ENCODE peak calls at places on chromosomes 5 and 9, in eight cellular contexts. F is astrocyte of the spinal cord, V is WTC11, N is GM06990, T is colonic mucosa, Y is head of caudate nucleus, L is GM12865, P is cardiac fibroblast. W is an unnamed sample.

GRCh38 chr5:109529520-109529919 is 119.7 kb upstream of the PJA2 start:
- DNase-seq in F (peak; percentile 29), V (no peak), N (no peak), T (no peak), Y (peak; percentile 10), L (no peak), P (peak; percentile 64), W (no peak)

GRCh38 chr9:135478858-135479468 is 619 bp upstream of the PPP1R26 start:
- DNase-seq in F (no peak), V (peak; percentile 38), N (no peak), T (peak; percentile 78), Y (no peak), L (no peak), P (peak; percentile 38), W (no peak)

GRCh38 chr5:172950176-172950965 is 8.9 kb upstream of the RPL26L1 start:
- DNase-seq in F (no peak), V (no peak), N (no peak), T (no peak), Y (no peak), L (no peak), P (no peak), W (no peak)

GRCh38 chr9:88433583-88434240 is 45.5 kb downstream of the SPIN1 start:
- DNase-seq in F (peak; percentile 46), V (no peak), N (no peak), T (no peak), Y (no peak), L (no peak), P (peak; percentile 4), W (no peak)

GRCh38 chr9:94746541-94747505 is 20.3 kb downstream of the AOPEP start:
- DNase-seq in F (no peak), V (no peak), N (no peak), T (no peak), Y (no peak), L (no peak), P (no peak), W (no peak)

GRCh38 chr5:115774684-115775083 is 41.8 kb downstream of the CDO1 start:
- DNase-seq in F (no peak), V (no peak), N (no peak), T (no peak), Y (no peak), L (no peak), P (no peak), W (no peak)

GRCh38 chr9:71791875-71792274 is 23.6 kb upstream of the CEMIP2 start:
- DNase-seq in F (no peak), V (no peak), N (no peak), T (no peak), Y (no peak), L (no peak), P (no peak), W (no peak)

GRCh38 chr9:130118841-130119520 is 53.2 kb upstream of the NCS1 start:
- DNase-seq in F (peak; percentile 74), V (no peak), N (no peak), T (no peak), Y (no peak), L (no peak), P (no peak), W (no peak)

GRCh38 chr9:129320575-129321311 is 142.7 kb upstream of the IER5L start:
- DNase-seq in F (peak; percentile 76), V (peak; percentile 44), N (peak; percentile 65), T (no peak), Y (peak; percentile 76), L (peak; percentile 72), P (peak; percentile 93), W (peak; percentile 86)

GRCh38 chr5:10695055-10695649 is 65.9 kb downstream of the DAP start:
- DNase-seq in F (peak; percentile 75), V (peak; percentile 67), N (peak; percentile 43), T (peak; percentile 67), Y (peak; percentile 73), L (peak; percentile 65), P (peak; percentile 76), W (peak; percentile 73)

GRCh38 chr9:99966720-99967119 is 60.3 kb downstream of the STX17 start:
- DNase-seq in F (peak; percentile 35), V (no peak), N (no peak), T (no peak), Y (no peak), L (no peak), P (no peak), W (no peak)

GRCh38 chr9:122904466-122904822 is 715 bp downstream of the RC3H2 start:
- DNase-seq in F (peak; percentile 46), V (peak; percentile 54), N (no peak), T (peak; percentile 44), Y (peak; percentile 19), L (peak; percentile 63), P (peak; percentile 47), W (peak; percentile 32)

GRCh38 chr9:69155341-69156030 is 18.6 kb upstream of the TJP2 start:
- DNase-seq in F (no peak), V (peak; percentile 72), N (no peak), T (no peak), Y (no peak), L (peak; percentile 62), P (no peak), W (peak; percentile 65)

GRCh38 chr9:12884736-12885395 is 110.0 kb downstream of the LURAP1L start:
- DNase-seq in F (peak; percentile 79), V (no peak), N (no peak), T (no peak), Y (no peak), L (peak; percentile 1), P (peak; percentile 87), W (no peak)

GRCh38 chr5:143619038-143619437 is 192.9 kb upstream of the HMHB1 start:
- DNase-seq in F (no peak), V (no peak), N (no peak), T (no peak), Y (no peak), L (no peak), P (no peak), W (no peak)

GRCh38 chr9:83130541-83130940 is 67.6 kb upstream of the RASEF start:
- DNase-seq in F (peak; percentile 74), V (no peak), N (no peak), T (no peak), Y (no peak), L (no peak), P (no peak), W (no peak)

GRCh38 chr9:112091805-112092204 is 83.3 kb downstream of the SUSD1 start:
- DNase-seq in F (peak; percentile 19), V (peak; percentile 40), N (no peak), T (peak; percentile 19), Y (peak; percentile 52), L (no peak), P (peak; percentile 54), W (no peak)

GRCh38 chr5:139745800-139746690 is 49.6 kb upstream of the PSD2 start:
- DNase-seq in F (peak; percentile 93), V (peak; percentile 88), N (peak; percentile 70), T (peak; percentile 62), Y (peak; percentile 71), L (peak; percentile 54), P (peak; percentile 77), W (peak; percentile 80)

W was measured in GM13976.